ENCODE peak calls at places on chromosome 18, in seven cellular contexts. J, V, Z, S, U, X and T are unnamed samples. For H3K36me3 and H3K4me1, the result is how much of the 10 kb centered on the place peaks cover.

GRCh38 chr18:80179857-80180558 is 67.3 kb downstream of the PARD6G start:
- DNase-seq in J (no peak), V (no peak), Z (no peak), S (no peak), U (no peak), X (no peak), T (no peak)

GRCh38 chr18:46148810-46149209 is 44.6 kb downstream of the HAUS1 start:
- DNase-seq in J (peak), V (no peak), Z (peak), S (peak), U (peak), X (peak), T (no peak)

GRCh38 chr18:11429876-11430275 is 179.5 kb upstream of the SLC35G4 start:
- DNase-seq in J (no peak), V (no peak), Z (no peak), S (no peak), U (no peak), X (no peak), T (no peak)

GRCh38 chr18:9688036-9688741 is 19.9 kb upstream of the RAB31 start:
- DNase-seq in J (no peak), V (no peak), Z (peak), S (no peak), U (peak), X (peak), T (no peak)

GRCh38 chr18:26133652-26134051 is at the start of gene PSMA8:
- DNase-seq in J (peak), V (peak), Z (no peak), S (peak), U (no peak), X (no peak), T (peak)

GRCh38 chr18:44789704-44790103 is 109.0 kb downstream of the SETBP1 start:
- DNase-seq in J (no peak), V (no peak), Z (no peak), S (no peak), U (peak), X (no peak), T (no peak)

GRCh38 chr18:27164905-27165304 is 20.2 kb downstream of the CHST9 start:
- DNase-seq in J (no peak), V (no peak), Z (no peak), S (no peak), U (no peak), X (no peak), T (no peak)

GRCh38 chr18:23155537-23155936 is 20.3 kb downstream of the CABLES1 start:
- DNase-seq in J (peak), V (no peak), Z (no peak), S (no peak), U (peak), X (peak), T (no peak)

GRCh38 chr18:22840606-22841144 is 92.5 kb upstream of the RBBP8 start:
- DNase-seq in J (no peak), V (no peak), Z (no peak), S (no peak), U (peak), X (no peak), T (no peak)

GRCh38 chr18:13003466-13003896 is 12.3 kb downstream of the CEP192 start:
- DNase-seq in J (peak), V (no peak), Z (peak), S (no peak), U (peak), X (peak), T (no peak)
- H3K36me3 ChIP-seq in J (half or more), V (under half), Z (half or more), S (under half), U (under half), X (under half), T (under half)

GRCh38 chr18:74446178-74446577 is 10.9 kb downstream of the DIPK1C start:
- DNase-seq in J (no peak), V (no peak), Z (no peak), S (no peak), U (no peak), X (no peak), T (no peak)

GRCh38 chr18:74447404-74448152 is 9.5 kb downstream of the DIPK1C start:
- DNase-seq in J (no peak), V (no peak), Z (no peak), S (no peak), U (no peak), X (no peak), T (no peak)

GRCh38 chr18:74444104-74444503 is 13.0 kb downstream of the DIPK1C start:
- DNase-seq in J (no peak), V (no peak), Z (no peak), S (no peak), U (no peak), X (no peak), T (no peak)

GRCh38 chr18:74445585-74445984 is 11.5 kb downstream of the DIPK1C start:
- DNase-seq in J (no peak), V (no peak), Z (no peak), S (no peak), U (no peak), X (no peak), T (no peak)

DNA sequence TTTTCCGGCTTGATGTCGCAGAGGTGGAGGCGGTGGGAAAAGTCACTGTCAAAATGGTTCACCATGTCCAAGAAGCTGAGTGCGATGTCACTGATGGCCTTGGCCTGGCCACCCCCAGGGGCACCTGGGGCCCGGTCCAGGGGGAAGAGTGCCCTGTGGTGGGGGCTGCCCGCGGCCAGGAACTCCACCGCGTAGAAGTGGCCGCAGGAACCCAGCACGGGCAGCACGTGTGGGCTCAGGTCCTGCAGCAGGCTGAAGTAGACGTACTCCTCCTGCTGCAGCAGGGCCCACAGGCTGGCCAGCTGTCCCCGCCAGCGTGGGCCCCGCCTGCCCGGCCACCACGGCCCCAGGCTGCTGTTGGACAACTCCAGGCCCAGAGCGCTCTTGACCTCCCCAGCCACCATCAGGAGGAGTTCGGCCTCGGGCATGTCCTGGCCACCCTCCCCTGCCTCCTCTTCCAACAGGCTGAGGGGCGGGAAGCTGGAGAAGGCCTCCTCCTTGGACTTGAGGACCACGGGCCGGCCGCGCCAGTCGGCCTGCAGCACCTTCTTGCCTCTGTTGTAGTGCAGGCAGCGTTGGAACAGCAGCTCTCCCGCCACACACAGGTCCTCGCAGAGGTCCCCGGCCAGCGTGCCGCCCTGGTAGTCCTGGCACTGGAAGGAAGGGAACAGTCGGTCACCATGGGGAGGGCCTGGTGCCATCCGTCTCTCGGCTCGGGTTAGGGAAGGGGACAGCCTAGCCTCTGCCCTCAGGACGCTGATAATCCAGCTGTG is 10.3 kb downstream of the DIPK1C start:
- DNase-seq in J (no peak), V (no peak), Z (no peak), S (no peak), U (no peak), X (no peak), T (no peak)
- H3K4me1 ChIP-seq in J (under half), V (under half), Z (under half), S (under half), U (under half), X (under half), T (under half)

GRCh38 chr18:41579185-41579584 is 375.8 kb upstream of the PIK3C3 start:
- DNase-seq in J (no peak), V (no peak), Z (no peak), S (no peak), U (no peak), X (no peak), T (no peak)
- H3K27ac ChIP-seq in J (no peak), V (no peak), Z (no peak), S (no peak), U (no peak), X (no peak), T (no peak)

DNA sequence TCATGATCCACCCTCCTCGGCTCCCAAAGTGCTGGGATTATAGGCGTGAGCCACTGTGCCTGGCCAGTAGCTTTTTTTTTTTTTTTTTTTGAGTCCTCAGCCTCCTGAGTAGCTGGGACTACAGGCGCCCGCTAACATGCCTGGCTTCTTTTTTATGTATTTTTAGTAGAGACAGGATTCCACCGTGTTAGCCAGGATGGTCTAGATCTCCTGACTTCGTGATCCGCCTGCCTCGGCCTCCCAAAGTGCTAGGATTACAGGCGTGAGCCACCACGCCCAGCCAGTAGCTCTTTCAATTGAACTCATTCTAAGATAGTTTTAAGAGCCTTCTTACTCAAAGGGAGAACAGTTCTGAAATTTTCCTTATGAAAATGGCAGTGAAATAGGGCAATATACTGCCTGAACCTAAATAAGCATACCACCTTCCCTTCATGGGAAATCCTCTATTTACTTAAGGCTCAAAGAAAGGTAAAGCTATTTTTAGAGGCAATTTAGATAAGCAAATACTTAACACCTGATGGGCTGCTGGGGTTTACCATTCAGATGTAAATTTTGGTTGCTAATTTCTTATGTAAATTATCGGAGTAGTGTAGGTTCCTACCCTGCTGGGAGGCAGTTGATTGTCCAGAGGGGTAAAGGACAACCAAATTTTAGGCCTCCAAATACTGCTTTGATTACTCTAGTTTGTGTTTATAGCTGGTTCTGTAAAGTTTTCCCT is 144.7 kb downstream of the GREB1L start:
- DNase-seq in J (peak), V (no peak), Z (no peak), S (no peak), U (no peak), X (no peak), T (no peak)
- H3K36me3 ChIP-seq in J (under half), V (under half), Z (under half), S (under half), U (under half), X (under half), T (under half)

GRCh38 chr18:61844726-61845125 is 48.1 kb downstream of the RNF152 start:
- DNase-seq in J (no peak), V (no peak), Z (no peak), S (no peak), U (no peak), X (no peak), T (no peak)
- H3K4me1 ChIP-seq in J (under half), V (under half), Z (under half), S (under half), U (under half), X (under half), T (under half)

DNA sequence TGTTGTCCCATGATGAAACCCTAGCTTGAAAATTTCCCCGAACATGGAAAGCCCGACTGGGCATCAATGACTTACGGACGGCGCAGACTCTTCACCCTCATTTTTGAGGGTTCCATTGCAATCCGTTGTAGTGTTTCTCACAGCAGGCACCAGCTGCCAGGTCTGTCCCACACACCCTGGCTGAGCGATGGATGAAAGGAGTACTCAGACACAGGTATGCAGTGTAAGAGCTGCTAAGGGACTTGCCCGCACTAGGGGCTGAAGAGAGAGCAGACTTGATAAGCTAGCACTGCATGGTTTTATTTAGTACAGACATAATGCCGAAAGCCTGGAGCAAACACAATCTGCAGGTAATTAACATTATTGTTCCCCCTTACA is 15.8 kb downstream of the DYNAP start:
- DNase-seq in J (peak), V (no peak), Z (no peak), S (peak), U (no peak), X (no peak), T (no peak)
- H3K27ac ChIP-seq in J (no peak), V (no peak), Z (no peak), S (peak), U (no peak), X (peak), T (no peak)

DNA sequence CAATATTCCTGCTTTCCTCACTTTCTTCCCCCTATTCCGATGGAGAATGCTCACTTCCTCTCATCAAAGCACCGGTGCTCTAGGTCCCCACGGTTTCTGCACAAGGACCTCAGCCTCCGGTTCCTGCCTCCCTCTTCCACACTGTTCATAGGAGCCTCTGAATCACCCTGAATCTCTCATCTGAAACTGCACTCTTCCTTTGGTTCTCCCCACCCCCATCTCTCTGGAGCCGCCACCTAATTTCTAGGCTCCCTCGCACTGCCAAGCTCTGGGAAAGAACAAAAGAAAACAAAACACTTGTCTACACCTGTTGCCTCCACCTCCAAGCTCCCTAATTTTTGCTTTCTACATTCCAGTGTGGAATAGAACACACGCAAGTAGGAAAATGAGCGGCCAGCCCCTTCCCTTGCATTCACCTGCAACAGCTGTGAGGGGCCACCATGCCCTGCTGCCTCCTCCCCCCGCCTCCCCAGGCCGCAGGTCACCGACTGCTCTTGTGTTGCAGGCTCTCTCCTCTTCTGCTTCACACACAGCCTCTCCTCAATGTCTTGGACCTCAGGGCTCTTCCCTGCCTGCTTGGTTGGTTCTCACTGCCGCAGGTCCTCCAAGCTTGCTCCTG is 9.6 kb downstream of the FBXO15 start:
- DNase-seq in J (no peak), V (no peak), Z (no peak), S (no peak), U (no peak), X (no peak), T (no peak)
- H3K36me3 ChIP-seq in J (under half), V (under half), Z (under half), S (under half), U (under half), X (under half), T (under half)